ENCODE peak calls at places on chromosome 18, in five cellular contexts. B is HEK293T, D is K562, I is GM12878, H is HepG2. A is an unnamed sample.

GRCh38 chr18:41965856-41966255 is 10.8 kb downstream of the PIK3C3 start:
- DNase-seq in B (no peak), D (no peak), H (no peak), I (no peak), A (no peak)

GRCh38 chr18:9536354-9537152 is 61.2 kb downstream of the RALBP1 start:
- DNase-seq in H (no peak), D (no peak), I (no peak), B (no peak), A (no peak)

GRCh38 chr18:13370995-13371625 is 152.6 kb downstream of the LDLRAD4 start:
- DNase-seq in H (no peak), D (no peak), I (no peak), B (no peak), A (no peak)

GRCh38 chr18:13491138-13491537 is 235.2 kb downstream of the FAM210A start:
- DNase-seq in H (peak; percentile 7), B (no peak), D (no peak), I (no peak), A (no peak)

GRCh38 chr18:13531681-13532325 is 194.6 kb downstream of the FAM210A start:
- DNase-seq in H (no peak), B (no peak), D (no peak), I (no peak), A (no peak)

GRCh38 chr18:23617412-23618009 is 31.2 kb upstream of the NPC1 start:
- DNase-seq in I (peak; percentile 65), D (no peak), H (no peak), B (no peak), A (no peak)

GRCh38 chr18:39841133-39842041 is 2113.6 kb upstream of the PIK3C3 start:
- DNase-seq in B (peak; percentile 83), I (no peak), D (no peak), H (peak; percentile 60), A (peak; percentile 84)

GRCh38 chr18:44835555-44836156 is 155.0 kb downstream of the SETBP1 start:
- DNase-seq in B (no peak), H (no peak), D (no peak), I (no peak), A (no peak)

GRCh38 chr18:41767960-41768359 is 187.1 kb upstream of the PIK3C3 start:
- DNase-seq in I (no peak), B (no peak), D (no peak), H (no peak), A (peak; percentile 16)

GRCh38 chr18:71844810-71845209 is 699.3 kb downstream of the CBLN2 start:
- DNase-seq in D (no peak), B (no peak), I (no peak), H (no peak), A (no peak)

GRCh38 chr18:59593291-59593717 is 103.9 kb downstream of the CCBE1 start:
- DNase-seq in H (no peak), D (no peak), I (no peak), B (no peak), A (no peak)

GRCh38 chr18:8177330-8178016 is 431.8 kb upstream of the RAB12 start:
- DNase-seq in D (no peak), I (no peak), B (peak; percentile 11), H (peak; percentile 72), A (no peak)

GRCh38 chr18:35334821-35335220 is 9.4 kb downstream of the ZNF24 start:
- DNase-seq in H (no peak), D (no peak), B (no peak), I (no peak), A (no peak)

GRCh38 chr18:8424917-8425725 is 184.1 kb upstream of the RAB12 start:
- DNase-seq in I (no peak), D (no peak), B (no peak), H (peak; percentile 13), A (peak; percentile 66)

GRCh38 chr18:9095297-9096012 is 7.0 kb upstream of the NDUFV2 start:
- DNase-seq in I (peak; percentile 63), B (no peak), H (peak; percentile 87), D (no peak), A (no peak)

GRCh38 chr18:59005266-59005665 is 134.4 kb upstream of the SEC11C start:
- DNase-seq in I (no peak), B (no peak), D (no peak), H (no peak), A (no peak)

GRCh38 chr18:79614211-79615028 is 65.2 kb upstream of the CTDP1 start:
- DNase-seq in H (no peak), I (no peak), D (no peak), B (no peak), A (no peak)

GRCh38 chr18:58766164-58766563 is 94.9 kb downstream of the MALT1 start:
- DNase-seq in H (no peak), I (no peak), D (no peak), B (no peak), A (no peak)

GRCh38 chr18:28995319-28995718 is 818.4 kb upstream of the CDH2 start:
- DNase-seq in H (no peak), D (no peak), I (no peak), B (no peak), A (peak; percentile 7)

GRCh38 chr18:37422116-37422515 is 143.5 kb downstream of the CELF4 start:
- DNase-seq in B (no peak), H (no peak), I (no peak), D (no peak), A (peak; percentile 46)

GRCh38 chr18:59270689-59271257 is 2.5 kb downstream of the RAX start:
- DNase-seq in D (no peak), B (no peak), I (no peak), H (no peak), A (peak; percentile 58)

DNA sequence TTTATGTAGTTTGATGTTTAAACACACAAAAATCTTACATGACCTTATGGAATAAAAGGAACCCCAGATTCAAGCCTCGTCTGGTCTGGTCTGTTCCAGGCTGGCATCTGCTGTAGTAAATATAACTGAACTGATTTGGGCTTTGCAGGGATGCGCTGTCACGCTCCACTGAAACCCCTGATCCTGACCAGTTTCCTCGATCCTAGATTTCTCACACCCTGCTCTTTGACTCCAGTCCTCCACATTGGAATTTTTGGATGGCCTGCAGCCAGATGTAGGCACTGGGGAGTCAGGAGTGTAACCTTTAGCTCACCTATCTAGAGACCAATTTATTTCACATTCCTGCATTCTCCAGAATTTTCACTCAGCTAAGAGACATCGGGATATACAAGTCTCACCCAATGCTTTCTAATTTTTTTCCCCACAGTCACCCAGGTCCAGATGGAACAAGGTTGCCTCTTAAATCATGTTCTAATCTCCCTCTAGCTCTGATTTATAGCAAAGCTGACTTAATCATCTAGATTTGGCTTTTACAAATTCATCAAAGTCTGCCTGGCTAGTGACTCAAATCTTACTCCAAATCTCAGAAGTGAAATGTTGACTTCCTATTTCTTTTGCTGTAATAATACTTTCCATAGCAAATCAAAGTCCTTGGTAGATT is 219.6 kb downstream of the CD226 start:
- DNase-seq in I (no peak), D (no peak), B (no peak), H (no peak), A (no peak)
- TF ChIP-seq FOXM1 in I (no peak), D (no peak), B (no peak), H (no peak), A (no peak)

GRCh38 chr18:56516769-56517168 is 121.6 kb downstream of the TXNL1 start:
- DNase-seq in B (no peak), D (no peak), I (no peak), H (no peak), A (no peak)
- TF ChIP-seq FOXM1 in B (no peak), D (no peak), I (no peak), H (no peak), A (no peak)

GRCh38 chr18:47247833-47248609 is 3.4 kb downstream of the SKOR2 start:
- DNase-seq in I (no peak), H (no peak), D (no peak), B (no peak), A (peak; percentile 53)

GRCh38 chr18:47251289-47252120 is at the start of gene SKOR2:
- DNase-seq in B (no peak), D (no peak), H (no peak), I (no peak), A (peak; percentile 74)

GRCh38 chr18:47249602-47250001 is 1.9 kb downstream of the SKOR2 start:
- DNase-seq in D (no peak), I (no peak), H (no peak), B (no peak), A (no peak)

GRCh38 chr18:47248610-47249343 is 2.7 kb downstream of the SKOR2 start:
- DNase-seq in H (no peak), D (no peak), B (no peak), I (no peak), A (peak; percentile 45)

DNA sequence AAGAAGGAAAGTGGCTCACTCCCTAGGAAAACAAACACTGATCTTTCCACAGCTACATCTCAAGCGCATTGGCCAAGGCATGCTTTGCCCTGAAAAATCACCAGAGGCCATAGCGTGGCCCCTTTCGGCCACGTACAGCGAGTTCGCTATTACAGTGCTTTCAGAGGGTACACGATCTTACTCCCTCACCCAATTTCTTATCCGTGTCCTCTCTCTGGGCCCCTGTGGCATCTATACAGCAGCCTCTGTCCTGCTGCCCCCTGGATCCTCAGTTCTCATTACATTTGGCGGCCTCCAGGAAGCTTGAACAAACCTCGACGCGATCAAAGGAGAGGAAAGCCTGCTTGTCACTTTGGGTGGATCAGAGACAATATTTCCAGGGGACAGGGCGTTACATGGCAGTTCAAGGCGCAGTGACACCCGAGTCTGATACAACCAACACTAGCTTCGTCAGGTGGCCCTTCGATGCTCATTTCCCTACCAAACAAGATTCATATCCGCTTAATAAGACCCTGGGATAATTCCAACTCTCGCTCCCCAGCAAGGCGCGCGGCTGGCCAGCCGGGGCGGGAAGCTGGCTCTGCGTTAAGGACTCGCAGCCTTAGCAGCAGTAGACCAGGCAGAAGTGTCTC is 929 bp downstream of the SKOR2 start:
- DNase-seq in H (no peak), B (no peak), I (no peak), D (no peak), A (peak; percentile 49)
- TF ChIP-seq FOXM1 in H (no peak), B (no peak), I (no peak), D (no peak), A (no peak)

GRCh38 chr18:11810379-11810778 is 40.8 kb upstream of the CHMP1B start:
- DNase-seq in B (no peak), D (no peak), H (no peak), I (no peak), A (no peak)

GRCh38 chr18:11807233-11807632 is 44.0 kb upstream of the CHMP1B start:
- DNase-seq in I (no peak), H (no peak), D (no peak), B (no peak), A (no peak)

GRCh38 chr18:11809895-11810294 is 41.3 kb upstream of the CHMP1B start:
- DNase-seq in I (no peak), H (no peak), D (no peak), B (no peak), A (no peak)

GRCh38 chr18:11811009-11811408 is 40.2 kb upstream of the CHMP1B start:
- DNase-seq in H (no peak), D (no peak), B (no peak), I (no peak), A (no peak)

DNA sequence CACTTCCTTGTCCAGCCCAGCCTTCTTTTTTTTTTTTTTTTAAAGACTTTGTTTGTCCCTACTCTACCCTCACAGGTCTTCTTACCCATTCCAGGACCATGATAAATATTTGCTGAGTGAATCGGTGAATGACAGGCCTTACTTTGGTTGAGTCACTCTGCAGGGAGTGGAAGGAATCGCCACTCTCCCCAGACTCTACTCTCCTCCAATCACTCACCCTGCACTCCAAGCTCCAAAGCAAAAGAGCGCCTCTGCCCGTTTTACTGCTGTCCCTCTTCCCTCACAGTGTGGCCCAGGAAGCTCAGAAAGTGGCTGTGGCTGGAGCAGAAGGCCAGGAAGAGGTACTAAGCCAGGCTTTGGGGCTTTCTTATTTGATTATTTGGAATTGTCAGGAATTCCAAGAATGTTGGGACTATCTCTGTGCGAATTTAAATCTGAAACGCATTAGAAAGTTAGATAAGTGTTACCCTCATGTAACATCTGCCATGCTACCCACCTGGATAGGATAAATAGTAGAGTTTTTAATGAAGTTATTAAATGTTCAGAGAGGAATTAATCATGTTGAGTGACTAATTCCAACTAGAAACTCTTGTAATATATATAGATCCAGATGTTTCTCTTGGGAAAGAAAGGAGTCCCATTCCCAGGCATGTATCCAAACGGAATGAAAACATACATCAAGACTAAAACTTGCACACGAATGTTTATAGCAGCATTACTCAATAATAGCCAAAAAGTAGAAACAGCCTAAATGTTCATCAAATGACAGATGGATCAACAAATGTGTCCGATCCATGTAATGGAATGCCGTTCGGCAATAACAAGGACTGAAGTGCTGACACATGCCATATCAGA is 43.0 kb upstream of the CHMP1B start:
- DNase-seq in H (peak; percentile 52), D (no peak), B (no peak), I (no peak), A (no peak)
- TF ChIP-seq FOXM1 in H (no peak), D (no peak), B (no peak), I (no peak), A (no peak)

A was measured in SK-N-SH.